ENCODE peak calls at places on chromosomes 3 and 15, in ten cellular contexts. One of them, this sample, is unnamed.

GRCh38 chr3:133948131-133948810 is 52.6 kb upstream of the RAB6B start:
- DNase-seq in transverse colon: no peak
- DNase-seq in neural crest cell: no peak
- DNase-seq in progenitor cell of endocrine pancreas: no peak
- DNase-seq in astrocyte: no peak
- DNase-seq in hepatocyte: no peak
- DNase-seq in colonic mucosa: no peak
- DNase-seq in cardiac fibroblast: peak
- DNase-seq in sigmoid colon: peak
- DNase-seq in body of pancreas: no peak
- DNase-seq in this sample: no peak

GRCh38 chr3:131349946-131350347 is 31.6 kb upstream of the NUDT16 start:
- DNase-seq in neural crest cell: no peak
- DNase-seq in progenitor cell of endocrine pancreas: no peak
- DNase-seq in sigmoid colon: no peak
- DNase-seq in hepatocyte: peak
- DNase-seq in transverse colon: no peak
- DNase-seq in astrocyte: peak
- DNase-seq in colonic mucosa: no peak
- DNase-seq in cardiac fibroblast: peak
- DNase-seq in body of pancreas: no peak
- DNase-seq in this sample: no peak

GRCh38 chr3:57596495-57597239 is 477 bp downstream of the ARF4 start:
- DNase-seq in hepatocyte: peak
- DNase-seq in cardiac fibroblast: peak
- DNase-seq in transverse colon: peak
- DNase-seq in sigmoid colon: peak
- DNase-seq in body of pancreas: peak
- DNase-seq in neural crest cell: peak
- DNase-seq in progenitor cell of endocrine pancreas: peak
- DNase-seq in colonic mucosa: peak
- DNase-seq in astrocyte: peak
- DNase-seq in this sample: peak

GRCh38 chr15:79283252-79284048 is 928 bp downstream of the ANKRD34C start:
- DNase-seq in neural crest cell: peak
- DNase-seq in transverse colon: no peak
- DNase-seq in cardiac fibroblast: peak
- DNase-seq in sigmoid colon: no peak
- DNase-seq in progenitor cell of endocrine pancreas: peak
- DNase-seq in body of pancreas: peak
- DNase-seq in astrocyte: peak
- DNase-seq in colonic mucosa: no peak
- DNase-seq in hepatocyte: peak
- DNase-seq in this sample: peak

GRCh38 chr3:83457516-83457915 is 1501.3 kb upstream of the CADM2 start:
- DNase-seq in sigmoid colon: no peak
- DNase-seq in hepatocyte: no peak
- DNase-seq in body of pancreas: no peak
- DNase-seq in progenitor cell of endocrine pancreas: no peak
- DNase-seq in neural crest cell: no peak
- DNase-seq in astrocyte: peak
- DNase-seq in colonic mucosa: no peak
- DNase-seq in cardiac fibroblast: no peak
- DNase-seq in transverse colon: no peak
- DNase-seq in this sample: no peak

GRCh38 chr15:28094732-28095521 is 4.2 kb downstream of the OCA2 start:
- DNase-seq in cardiac fibroblast: no peak
- DNase-seq in neural crest cell: no peak
- DNase-seq in progenitor cell of endocrine pancreas: peak
- DNase-seq in hepatocyte: peak
- DNase-seq in colonic mucosa: peak
- DNase-seq in body of pancreas: peak
- DNase-seq in sigmoid colon: peak
- DNase-seq in astrocyte: no peak
- DNase-seq in transverse colon: peak
- DNase-seq in this sample: peak

GRCh38 chr15:85690546-85691226 is 104.0 kb downstream of the KLHL25 start:
- DNase-seq in transverse colon: no peak
- DNase-seq in cardiac fibroblast: no peak
- DNase-seq in body of pancreas: no peak
- DNase-seq in colonic mucosa: no peak
- DNase-seq in progenitor cell of endocrine pancreas: no peak
- DNase-seq in neural crest cell: no peak
- DNase-seq in sigmoid colon: no peak
- DNase-seq in astrocyte: no peak
- DNase-seq in hepatocyte: no peak
- DNase-seq in this sample: no peak

GRCh38 chr3:39529551-39529950 is 62.1 kb downstream of the MOBP start:
- DNase-seq in colonic mucosa: no peak
- DNase-seq in progenitor cell of endocrine pancreas: no peak
- DNase-seq in astrocyte: no peak
- DNase-seq in neural crest cell: no peak
- DNase-seq in transverse colon: no peak
- DNase-seq in hepatocyte: no peak
- DNase-seq in body of pancreas: no peak
- DNase-seq in cardiac fibroblast: no peak
- DNase-seq in sigmoid colon: no peak
- DNase-seq in this sample: no peak

GRCh38 chr3:46661776-46662766 is 31.4 kb downstream of the ALS2CL start:
- DNase-seq in progenitor cell of endocrine pancreas: peak
- DNase-seq in astrocyte: no peak
- DNase-seq in body of pancreas: no peak
- DNase-seq in colonic mucosa: peak
- DNase-seq in cardiac fibroblast: no peak
- DNase-seq in transverse colon: peak
- DNase-seq in neural crest cell: no peak
- DNase-seq in sigmoid colon: peak
- DNase-seq in hepatocyte: no peak
- DNase-seq in this sample: no peak

GRCh38 chr3:52001443-52001974 is 5.8 kb upstream of the RPL29 start:
- DNase-seq in neural crest cell: peak
- DNase-seq in colonic mucosa: peak
- DNase-seq in sigmoid colon: peak
- DNase-seq in hepatocyte: peak
- DNase-seq in astrocyte: peak
- DNase-seq in transverse colon: peak
- DNase-seq in cardiac fibroblast: peak
- DNase-seq in body of pancreas: peak
- DNase-seq in progenitor cell of endocrine pancreas: peak
- DNase-seq in this sample: peak

GRCh38 chr3:38136272-38136806 is 588 bp downstream of the ACAA1 start:
- DNase-seq in transverse colon: peak
- DNase-seq in neural crest cell: no peak
- DNase-seq in body of pancreas: peak
- DNase-seq in astrocyte: no peak
- DNase-seq in cardiac fibroblast: no peak
- DNase-seq in progenitor cell of endocrine pancreas: no peak
- DNase-seq in hepatocyte: no peak
- DNase-seq in sigmoid colon: no peak
- DNase-seq in colonic mucosa: peak
- DNase-seq in this sample: peak

GRCh38 chr3:38136807-38137614 is at the start of gene ACAA1:
- DNase-seq in sigmoid colon: peak
- DNase-seq in hepatocyte: peak
- DNase-seq in neural crest cell: peak
- DNase-seq in colonic mucosa: peak
- DNase-seq in transverse colon: peak
- DNase-seq in progenitor cell of endocrine pancreas: peak
- DNase-seq in cardiac fibroblast: peak
- DNase-seq in astrocyte: peak
- DNase-seq in body of pancreas: peak
- DNase-seq in this sample: peak

GRCh38 chr3:38138347-38139190 is at the start of gene MYD88:
- DNase-seq in sigmoid colon: peak
- DNase-seq in cardiac fibroblast: peak
- DNase-seq in transverse colon: peak
- DNase-seq in neural crest cell: peak
- DNase-seq in progenitor cell of endocrine pancreas: peak
- DNase-seq in body of pancreas: peak
- DNase-seq in colonic mucosa: peak
- DNase-seq in hepatocyte: peak
- DNase-seq in astrocyte: peak
- DNase-seq in this sample: peak

GRCh38 chr3:38139191-38139590 is 730 bp downstream of the MYD88 start:
- DNase-seq in hepatocyte: no peak
- DNase-seq in astrocyte: no peak
- DNase-seq in progenitor cell of endocrine pancreas: no peak
- DNase-seq in colonic mucosa: peak
- DNase-seq in body of pancreas: no peak
- DNase-seq in sigmoid colon: no peak
- DNase-seq in transverse colon: no peak
- DNase-seq in cardiac fibroblast: peak
- DNase-seq in neural crest cell: no peak
- DNase-seq in this sample: no peak

GRCh38 chr3:38137615-38138346 is 680 bp upstream of the MYD88 start:
- DNase-seq in progenitor cell of endocrine pancreas: no peak
- DNase-seq in transverse colon: peak
- DNase-seq in astrocyte: no peak
- DNase-seq in body of pancreas: no peak
- DNase-seq in cardiac fibroblast: no peak
- DNase-seq in hepatocyte: no peak
- DNase-seq in neural crest cell: peak
- DNase-seq in sigmoid colon: no peak
- DNase-seq in colonic mucosa: peak
- DNase-seq in this sample: no peak
- TF ChIP-seq CTCF in progenitor cell of endocrine pancreas: peak
- TF ChIP-seq CTCF in transverse colon: no peak
- TF ChIP-seq CTCF in astrocyte: peak
- TF ChIP-seq CTCF in body of pancreas: no peak
- TF ChIP-seq CTCF in cardiac fibroblast: no peak
- TF ChIP-seq CTCF in hepatocyte: no peak
- TF ChIP-seq CTCF in neural crest cell: peak
- TF ChIP-seq CTCF in sigmoid colon: peak
- TF ChIP-seq CTCF in colonic mucosa: no peak
- TF ChIP-seq CTCF in this sample: no peak

GRCh38 chr3:189192725-189193124 is 21.0 kb downstream of the TPRG1 start:
- DNase-seq in colonic mucosa: no peak
- DNase-seq in hepatocyte: no peak
- DNase-seq in astrocyte: no peak
- DNase-seq in transverse colon: no peak
- DNase-seq in progenitor cell of endocrine pancreas: no peak
- DNase-seq in cardiac fibroblast: no peak
- DNase-seq in sigmoid colon: no peak
- DNase-seq in neural crest cell: no peak
- DNase-seq in body of pancreas: no peak
- DNase-seq in this sample: no peak

GRCh38 chr3:189195302-189195701 is 23.5 kb downstream of the TPRG1 start:
- DNase-seq in hepatocyte: no peak
- DNase-seq in body of pancreas: no peak
- DNase-seq in neural crest cell: no peak
- DNase-seq in colonic mucosa: no peak
- DNase-seq in transverse colon: no peak
- DNase-seq in cardiac fibroblast: no peak
- DNase-seq in astrocyte: peak
- DNase-seq in progenitor cell of endocrine pancreas: no peak
- DNase-seq in sigmoid colon: no peak
- DNase-seq in this sample: peak
- TF ChIP-seq CTCF in hepatocyte: no peak
- TF ChIP-seq CTCF in body of pancreas: no peak
- TF ChIP-seq CTCF in neural crest cell: no peak
- TF ChIP-seq CTCF in colonic mucosa: no peak
- TF ChIP-seq CTCF in transverse colon: peak
- TF ChIP-seq CTCF in cardiac fibroblast: peak
- TF ChIP-seq CTCF in astrocyte: no peak
- TF ChIP-seq CTCF in progenitor cell of endocrine pancreas: no peak
- TF ChIP-seq CTCF in sigmoid colon: no peak
- TF ChIP-seq CTCF in this sample: no peak

GRCh38 chr3:149975919-149976318 is 5.2 kb upstream of the PFN2 start:
- DNase-seq in neural crest cell: no peak
- DNase-seq in progenitor cell of endocrine pancreas: no peak
- DNase-seq in cardiac fibroblast: no peak
- DNase-seq in sigmoid colon: no peak
- DNase-seq in astrocyte: no peak
- DNase-seq in colonic mucosa: no peak
- DNase-seq in hepatocyte: no peak
- DNase-seq in transverse colon: no peak
- DNase-seq in body of pancreas: no peak
- DNase-seq in this sample: no peak
- TF ChIP-seq CTCF in neural crest cell: no peak
- TF ChIP-seq CTCF in progenitor cell of endocrine pancreas: peak
- TF ChIP-seq CTCF in cardiac fibroblast: no peak
- TF ChIP-seq CTCF in sigmoid colon: no peak
- TF ChIP-seq CTCF in astrocyte: peak
- TF ChIP-seq CTCF in colonic mucosa: no peak
- TF ChIP-seq CTCF in hepatocyte: no peak
- TF ChIP-seq CTCF in transverse colon: no peak
- TF ChIP-seq CTCF in body of pancreas: no peak
- TF ChIP-seq CTCF in this sample: no peak

GRCh38 chr3:16506451-16506850 is 7.0 kb downstream of the RFTN1 start:
- DNase-seq in transverse colon: no peak
- DNase-seq in progenitor cell of endocrine pancreas: no peak
- DNase-seq in hepatocyte: no peak
- DNase-seq in cardiac fibroblast: no peak
- DNase-seq in colonic mucosa: no peak
- DNase-seq in sigmoid colon: no peak
- DNase-seq in neural crest cell: no peak
- DNase-seq in body of pancreas: no peak
- DNase-seq in astrocyte: no peak
- DNase-seq in this sample: no peak

GRCh38 chr3:16506884-16507409 is 6.6 kb downstream of the RFTN1 start:
- DNase-seq in hepatocyte: no peak
- DNase-seq in sigmoid colon: no peak
- DNase-seq in transverse colon: no peak
- DNase-seq in astrocyte: no peak
- DNase-seq in body of pancreas: no peak
- DNase-seq in neural crest cell: no peak
- DNase-seq in cardiac fibroblast: no peak
- DNase-seq in colonic mucosa: no peak
- DNase-seq in progenitor cell of endocrine pancreas: no peak
- DNase-seq in this sample: no peak

GRCh38 chr3:16508591-16508995 is 4.9 kb downstream of the RFTN1 start:
- DNase-seq in sigmoid colon: no peak
- DNase-seq in progenitor cell of endocrine pancreas: no peak
- DNase-seq in transverse colon: no peak
- DNase-seq in astrocyte: peak
- DNase-seq in body of pancreas: no peak
- DNase-seq in colonic mucosa: no peak
- DNase-seq in neural crest cell: no peak
- DNase-seq in hepatocyte: no peak
- DNase-seq in cardiac fibroblast: peak
- DNase-seq in this sample: no peak

GRCh38 chr3:16507540-16508241 is 5.8 kb downstream of the RFTN1 start:
- DNase-seq in cardiac fibroblast: no peak
- DNase-seq in sigmoid colon: no peak
- DNase-seq in hepatocyte: no peak
- DNase-seq in transverse colon: no peak
- DNase-seq in neural crest cell: no peak
- DNase-seq in body of pancreas: no peak
- DNase-seq in progenitor cell of endocrine pancreas: no peak
- DNase-seq in astrocyte: no peak
- DNase-seq in colonic mucosa: no peak
- DNase-seq in this sample: no peak

DNA sequence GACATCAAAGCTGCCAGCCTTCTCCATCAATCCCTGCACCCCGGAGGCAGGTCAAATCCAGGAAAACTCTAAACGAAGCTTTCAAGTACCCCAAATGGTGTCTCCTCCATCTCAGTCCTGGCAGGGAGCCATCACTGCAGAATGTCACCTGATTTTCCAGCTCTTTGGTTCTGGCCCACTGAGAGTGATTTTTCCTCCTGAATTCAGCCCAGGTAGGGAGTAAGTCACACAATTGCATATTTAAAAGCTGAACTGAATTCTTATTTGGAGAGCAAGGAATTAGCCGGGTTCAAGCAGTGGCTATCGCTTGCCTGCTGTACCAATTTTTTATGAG is 5.3 kb downstream of the RFTN1 start:
- DNase-seq in progenitor cell of endocrine pancreas: no peak
- DNase-seq in cardiac fibroblast: no peak
- DNase-seq in body of pancreas: no peak
- DNase-seq in astrocyte: no peak
- DNase-seq in transverse colon: no peak
- DNase-seq in neural crest cell: no peak
- DNase-seq in hepatocyte: no peak
- DNase-seq in colonic mucosa: no peak
- DNase-seq in sigmoid colon: no peak
- DNase-seq in this sample: no peak
- TF ChIP-seq CTCF in progenitor cell of endocrine pancreas: no peak
- TF ChIP-seq CTCF in cardiac fibroblast: no peak
- TF ChIP-seq CTCF in body of pancreas: no peak
- TF ChIP-seq CTCF in astrocyte: no peak
- TF ChIP-seq CTCF in transverse colon: no peak
- TF ChIP-seq CTCF in neural crest cell: no peak
- TF ChIP-seq CTCF in hepatocyte: no peak
- TF ChIP-seq CTCF in colonic mucosa: no peak
- TF ChIP-seq CTCF in sigmoid colon: no peak
- TF ChIP-seq CTCF in this sample: no peak